ENCODE peak calls at places on chromosomes 6 and 20, in six cellular contexts. One of them, this sample, is unnamed.

GRCh38 chr20:19433371-19434316 is 221.2 kb downstream of the SLC24A3 start:
- DNase-seq in spleen: no peak
- DNase-seq in psoas muscle: no peak
- DNase-seq in IMR-90: no peak
- DNase-seq in GM13977: no peak
- DNase-seq in H1: no peak
- DNase-seq in this sample: peak

GRCh38 chr20:18428490-18429173 is 38.2 kb downstream of the DZANK1 start:
- DNase-seq in spleen: no peak
- DNase-seq in psoas muscle: no peak
- DNase-seq in IMR-90: peak
- DNase-seq in GM13977: no peak
- DNase-seq in H1: no peak
- DNase-seq in this sample: no peak

GRCh38 chr20:33399924-33400323 is 1.4 kb downstream of the CDK5RAP1 start:
- DNase-seq in spleen: no peak
- DNase-seq in psoas muscle: no peak
- DNase-seq in IMR-90: no peak
- DNase-seq in GM13977: no peak
- DNase-seq in H1: no peak
- DNase-seq in this sample: no peak

GRCh38 chr20:24662756-24663399 is 193.4 kb downstream of the SYNDIG1 start:
- DNase-seq in spleen: peak
- DNase-seq in psoas muscle: no peak
- DNase-seq in IMR-90: peak
- DNase-seq in GM13977: no peak
- DNase-seq in H1: no peak
- DNase-seq in this sample: no peak

GRCh38 chr6:170128811-170129681 is 161.8 kb downstream of the DLL1 start:
- DNase-seq in spleen: peak
- DNase-seq in psoas muscle: no peak
- DNase-seq in IMR-90: no peak
- DNase-seq in GM13977: no peak
- DNase-seq in H1: no peak
- DNase-seq in this sample: no peak

GRCh38 chr6:43687079-43687436 is 533 bp downstream of the MRPS18A start:
- DNase-seq in spleen: no peak
- DNase-seq in psoas muscle: no peak
- DNase-seq in IMR-90: no peak
- DNase-seq in GM13977: no peak
- DNase-seq in H1: no peak
- DNase-seq in this sample: no peak

GRCh38 chr6:166006593-166007301 is 160.9 kb downstream of the TBXT start:
- DNase-seq in spleen: no peak
- DNase-seq in psoas muscle: no peak
- DNase-seq in IMR-90: peak
- DNase-seq in GM13977: no peak
- DNase-seq in H1: no peak
- DNase-seq in this sample: no peak

GRCh38 chr20:38324159-38324558 is 20.2 kb downstream of the BPI start:
- DNase-seq in spleen: no peak
- DNase-seq in psoas muscle: no peak
- DNase-seq in IMR-90: no peak
- DNase-seq in GM13977: no peak
- DNase-seq in H1: no peak
- DNase-seq in this sample: no peak

GRCh38 chr6:107600936-107601335 is 111.0 kb downstream of the SOBP start:
- DNase-seq in spleen: no peak
- DNase-seq in psoas muscle: no peak
- DNase-seq in IMR-90: peak
- DNase-seq in GM13977: no peak
- DNase-seq in H1: no peak
- DNase-seq in this sample: no peak

GRCh38 chr6:47106216-47106615 is 64.1 kb upstream of the ADGRF1 start:
- DNase-seq in spleen: no peak
- DNase-seq in psoas muscle: no peak
- DNase-seq in IMR-90: no peak
- DNase-seq in GM13977: no peak
- DNase-seq in H1: no peak
- DNase-seq in this sample: no peak

GRCh38 chr6:166936079-166936787 is 20.1 kb downstream of the RNASET2 start:
- DNase-seq in spleen: peak
- DNase-seq in psoas muscle: no peak
- DNase-seq in IMR-90: no peak
- DNase-seq in GM13977: no peak
- DNase-seq in H1: no peak
- DNase-seq in this sample: no peak

GRCh38 chr20:64188682-64189529 is 24.7 kb downstream of the MYT1 start:
- DNase-seq in spleen: no peak
- DNase-seq in psoas muscle: no peak
- DNase-seq in IMR-90: peak
- DNase-seq in GM13977: no peak
- DNase-seq in H1: peak
- DNase-seq in this sample: no peak

GRCh38 chr6:166672146-166672545 is 45.1 kb upstream of the RPS6KA2 start:
- DNase-seq in spleen: no peak
- DNase-seq in psoas muscle: no peak
- DNase-seq in IMR-90: no peak
- DNase-seq in GM13977: no peak
- DNase-seq in H1: no peak
- DNase-seq in this sample: no peak

GRCh38 chr20:12823742-12824141 is 185.0 kb upstream of the SPTLC3 start:
- DNase-seq in spleen: no peak
- DNase-seq in psoas muscle: no peak
- DNase-seq in IMR-90: no peak
- DNase-seq in GM13977: no peak
- DNase-seq in H1: no peak
- DNase-seq in this sample: no peak

GRCh38 chr6:12196326-12196936 is 93.7 kb upstream of the EDN1 start:
- DNase-seq in spleen: no peak
- DNase-seq in psoas muscle: no peak
- DNase-seq in IMR-90: peak
- DNase-seq in GM13977: no peak
- DNase-seq in H1: no peak
- DNase-seq in this sample: no peak

GRCh38 chr6:47112311-47112710 is 70.2 kb upstream of the ADGRF1 start:
- DNase-seq in spleen: no peak
- DNase-seq in psoas muscle: no peak
- DNase-seq in IMR-90: no peak
- DNase-seq in GM13977: no peak
- DNase-seq in H1: no peak
- DNase-seq in this sample: no peak

GRCh38 chr20:41748051-41748450 is 129.9 kb upstream of the CHD6 start:
- DNase-seq in spleen: no peak
- DNase-seq in psoas muscle: no peak
- DNase-seq in IMR-90: no peak
- DNase-seq in GM13977: no peak
- DNase-seq in H1: no peak
- DNase-seq in this sample: no peak

GRCh38 chr20:59309218-59309617 is 8.8 kb downstream of the EDN3 start:
- DNase-seq in spleen: no peak
- DNase-seq in psoas muscle: no peak
- DNase-seq in IMR-90: no peak
- DNase-seq in GM13977: no peak
- DNase-seq in H1: no peak
- DNase-seq in this sample: no peak

GRCh38 chr6:34295721-34296120 is 46.9 kb upstream of the SMIM29 start:
- DNase-seq in spleen: no peak
- DNase-seq in psoas muscle: no peak
- DNase-seq in IMR-90: peak
- DNase-seq in GM13977: peak
- DNase-seq in H1: no peak
- DNase-seq in this sample: peak

GRCh38 chr6:144219056-144219685 is 66.0 kb upstream of the UTRN start:
- DNase-seq in spleen: no peak
- DNase-seq in psoas muscle: no peak
- DNase-seq in IMR-90: peak
- DNase-seq in GM13977: peak
- DNase-seq in H1: no peak
- DNase-seq in this sample: peak

GRCh38 chr6:73362869-73363536 is 545 bp downstream of the KHDC3L start:
- DNase-seq in spleen: no peak
- DNase-seq in psoas muscle: no peak
- DNase-seq in IMR-90: no peak
- DNase-seq in GM13977: no peak
- DNase-seq in H1: no peak
- DNase-seq in this sample: no peak

GRCh38 chr20:38210741-38211140 is 45.7 kb upstream of the TGM2 start:
- DNase-seq in spleen: no peak
- DNase-seq in psoas muscle: no peak
- DNase-seq in IMR-90: peak
- DNase-seq in GM13977: no peak
- DNase-seq in H1: no peak
- DNase-seq in this sample: no peak

GRCh38 chr6:70686548-70687133 is 19.0 kb downstream of the SMAP1 start:
- DNase-seq in spleen: no peak
- DNase-seq in psoas muscle: no peak
- DNase-seq in IMR-90: peak
- DNase-seq in GM13977: peak
- DNase-seq in H1: no peak
- DNase-seq in this sample: peak

GRCh38 chr20:31475032-31475431 is at the start of the genes DEFB124 and REM1:
- DNase-seq in spleen: no peak
- DNase-seq in psoas muscle: peak
- DNase-seq in IMR-90: no peak
- DNase-seq in GM13977: no peak
- DNase-seq in H1: no peak
- DNase-seq in this sample: no peak

GRCh38 chr6:33731751-33732282 is 14.9 kb downstream of the IP6K3 start:
- DNase-seq in spleen: no peak
- DNase-seq in psoas muscle: peak
- DNase-seq in IMR-90: no peak
- DNase-seq in GM13977: no peak
- DNase-seq in H1: no peak
- DNase-seq in this sample: no peak

GRCh38 chr6:34341481-34341971 is 50.9 kb downstream of the NUDT3 start:
- DNase-seq in spleen: no peak
- DNase-seq in psoas muscle: peak
- DNase-seq in IMR-90: peak
- DNase-seq in GM13977: no peak
- DNase-seq in H1: no peak
- DNase-seq in this sample: no peak

GRCh38 chr6:143192766-143193165 is 132.1 kb downstream of the AIG1 start:
- DNase-seq in spleen: no peak
- DNase-seq in psoas muscle: no peak
- DNase-seq in IMR-90: no peak
- DNase-seq in GM13977: no peak
- DNase-seq in H1: no peak
- DNase-seq in this sample: no peak

GRCh38 chr6:44229376-44230033 is 6.1 kb downstream of the SLC29A1 start:
- DNase-seq in spleen: no peak
- DNase-seq in psoas muscle: peak
- DNase-seq in IMR-90: no peak
- DNase-seq in GM13977: no peak
- DNase-seq in H1: no peak
- DNase-seq in this sample: peak

GRCh38 chr6:31158863-31159855 is 770 bp downstream of the TCF19 start:
- DNase-seq in spleen: peak
- DNase-seq in psoas muscle: no peak
- DNase-seq in IMR-90: no peak
- DNase-seq in GM13977: peak
- DNase-seq in H1: no peak
- DNase-seq in this sample: no peak
- TF ChIP-seq CTCF in spleen: no peak
- TF ChIP-seq CTCF in psoas muscle: no peak
- TF ChIP-seq CTCF in IMR-90: no peak
- TF ChIP-seq CTCF in GM13977: no peak
- TF ChIP-seq CTCF in H1: peak
- TF ChIP-seq CTCF in this sample: no peak

GRCh38 chr6:21208114-21208795 is 385.3 kb upstream of the SOX4 start:
- DNase-seq in spleen: no peak
- DNase-seq in psoas muscle: no peak
- DNase-seq in IMR-90: no peak
- DNase-seq in GM13977: no peak
- DNase-seq in H1: no peak
- DNase-seq in this sample: no peak
- TF ChIP-seq CTCF in spleen: no peak
- TF ChIP-seq CTCF in psoas muscle: no peak
- TF ChIP-seq CTCF in IMR-90: no peak
- TF ChIP-seq CTCF in GM13977: no peak
- TF ChIP-seq CTCF in H1: no peak
- TF ChIP-seq CTCF in this sample: no peak

DNA sequence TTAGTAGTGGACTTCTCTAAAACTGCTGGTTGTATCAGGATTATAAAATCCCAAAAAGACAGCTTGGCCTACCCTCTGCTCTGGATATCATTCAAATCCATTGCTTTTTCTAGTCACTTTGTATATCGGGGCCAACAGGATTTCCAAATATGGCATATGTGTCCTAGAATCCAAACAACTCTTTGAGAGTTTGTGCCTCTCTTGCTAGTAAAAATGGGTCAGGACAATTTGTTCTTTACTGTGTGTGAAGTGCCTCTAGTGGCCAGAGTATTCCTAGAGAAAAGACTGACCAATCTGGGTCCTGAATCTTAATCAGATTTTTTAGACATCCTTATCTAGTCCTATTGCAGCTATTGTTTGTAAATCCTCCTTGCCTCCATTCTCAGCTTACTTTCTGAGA is 33.5 kb upstream of the MANEA start:
- DNase-seq in spleen: no peak
- DNase-seq in psoas muscle: no peak
- DNase-seq in IMR-90: no peak
- DNase-seq in GM13977: no peak
- DNase-seq in H1: no peak
- DNase-seq in this sample: no peak
- TF ChIP-seq CTCF in spleen: no peak
- TF ChIP-seq CTCF in psoas muscle: no peak
- TF ChIP-seq CTCF in IMR-90: no peak
- TF ChIP-seq CTCF in GM13977: no peak
- TF ChIP-seq CTCF in H1: peak
- TF ChIP-seq CTCF in this sample: no peak

DNA sequence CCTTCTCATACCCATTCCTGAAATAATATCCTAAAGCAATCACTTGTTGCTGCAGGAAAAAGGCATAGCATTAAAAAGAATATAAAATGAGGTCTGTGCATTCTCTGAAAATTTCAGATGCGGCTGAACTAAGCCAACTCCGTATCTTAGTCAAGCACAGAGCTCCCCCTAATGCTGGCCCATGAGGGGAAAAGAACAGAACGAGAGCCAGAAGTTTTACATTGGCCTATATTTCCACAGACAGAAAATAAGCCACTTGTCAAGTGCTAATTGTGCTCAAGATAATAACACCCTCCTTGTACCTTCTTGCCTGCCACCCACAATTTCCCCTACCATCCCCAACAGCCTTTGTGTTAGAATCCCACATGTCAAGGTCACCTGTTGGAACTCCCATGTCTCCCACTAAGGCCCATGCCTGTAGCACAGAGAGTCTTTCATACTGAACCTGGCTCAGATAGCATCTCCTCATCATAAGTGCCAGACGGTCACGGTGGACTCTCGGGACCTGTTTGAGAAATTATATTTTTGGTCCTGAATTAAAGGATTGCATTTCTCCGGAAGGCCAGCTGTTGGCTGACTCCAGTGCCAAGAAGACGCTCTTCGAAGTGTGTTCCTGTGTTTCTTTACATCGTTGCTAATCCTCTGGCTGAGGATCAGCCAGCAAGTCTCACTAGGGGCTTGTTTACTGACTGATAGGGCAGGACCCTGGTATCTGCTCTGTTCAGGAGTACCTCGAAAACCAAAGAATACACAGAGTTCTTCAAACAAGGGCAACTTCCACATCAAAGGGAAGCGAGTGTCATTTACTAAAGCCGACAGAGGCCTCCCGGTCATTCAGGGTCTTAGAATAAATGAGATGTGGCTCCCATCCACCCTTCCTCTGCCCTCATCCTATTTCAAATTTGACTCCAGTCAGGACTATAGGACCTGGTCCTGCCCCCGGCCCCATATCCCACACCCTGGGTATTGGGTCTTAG is 183.4 kb upstream of the FBXL4 start:
- DNase-seq in spleen: no peak
- DNase-seq in psoas muscle: no peak
- DNase-seq in IMR-90: no peak
- DNase-seq in GM13977: no peak
- DNase-seq in H1: no peak
- DNase-seq in this sample: no peak
- TF ChIP-seq CTCF in spleen: no peak
- TF ChIP-seq CTCF in psoas muscle: no peak
- TF ChIP-seq CTCF in IMR-90: no peak
- TF ChIP-seq CTCF in GM13977: no peak
- TF ChIP-seq CTCF in H1: peak
- TF ChIP-seq CTCF in this sample: no peak

This sample was measured in GM10248.